ENCODE peak calls at places on chromosomes 13 and 19, in seven cellular contexts. One of them, this sample, is unnamed.

GRCh38 chr19:7680606-7681335 is at the start of gene TRAPPC5:
- DNase-seq in activated CD4-positive, alpha-beta T cell treated with anti-CD3 and anti-CD28 coated beads, Interleukin-2, amount 50 U/mL, for 4 hours: peak
- DNase-seq in NCI-H446: peak
- DNase-seq in GF-D8: peak
- DNase-seq in stimulated activated CD4-positive, alpha-beta T cell treated with anti-CD3 and anti-CD28 coated beads, Interleukin-1b, Interleukin-23, amount 100 ng/mL, for 48 hours: peak
- DNase-seq in NCI-H774: peak
- DNase-seq in GM04504: peak
- DNase-seq in this sample: peak

GRCh38 chr13:93173656-93174055 is 53.0 kb upstream of the GPC6 start:
- DNase-seq in GF-D8: no peak
- DNase-seq in NCI-H774: no peak
- DNase-seq in NCI-H446: no peak
- DNase-seq in stimulated activated CD4-positive, alpha-beta T cell treated with anti-CD3 and anti-CD28 coated beads, Interleukin-1b, Interleukin-23, amount 100 ng/mL, for 48 hours: no peak
- DNase-seq in activated CD4-positive, alpha-beta T cell treated with anti-CD3 and anti-CD28 coated beads, Interleukin-2, amount 50 U/mL, for 4 hours: no peak
- DNase-seq in GM04504: no peak
- DNase-seq in this sample: no peak

GRCh38 chr13:93183302-93183701 is 43.3 kb upstream of the GPC6 start:
- DNase-seq in activated CD4-positive, alpha-beta T cell treated with anti-CD3 and anti-CD28 coated beads, Interleukin-2, amount 50 U/mL, for 4 hours: no peak
- DNase-seq in GF-D8: no peak
- DNase-seq in stimulated activated CD4-positive, alpha-beta T cell treated with anti-CD3 and anti-CD28 coated beads, Interleukin-1b, Interleukin-23, amount 100 ng/mL, for 48 hours: no peak
- DNase-seq in NCI-H446: no peak
- DNase-seq in NCI-H774: no peak
- DNase-seq in GM04504: no peak
- DNase-seq in this sample: no peak

GRCh38 chr13:113304121-113304520 is 7.1 kb downstream of the LAMP1 start:
- DNase-seq in NCI-H446: no peak
- DNase-seq in NCI-H774: no peak
- DNase-seq in GM04504: no peak
- DNase-seq in activated CD4-positive, alpha-beta T cell treated with anti-CD3 and anti-CD28 coated beads, Interleukin-2, amount 50 U/mL, for 4 hours: no peak
- DNase-seq in stimulated activated CD4-positive, alpha-beta T cell treated with anti-CD3 and anti-CD28 coated beads, Interleukin-1b, Interleukin-23, amount 100 ng/mL, for 48 hours: no peak
- DNase-seq in GF-D8: no peak
- DNase-seq in this sample: no peak

GRCh38 chr19:42290523-42291436 is 11.2 kb upstream of the PRR19 start:
- DNase-seq in activated CD4-positive, alpha-beta T cell treated with anti-CD3 and anti-CD28 coated beads, Interleukin-2, amount 50 U/mL, for 4 hours: peak
- DNase-seq in GM04504: no peak
- DNase-seq in stimulated activated CD4-positive, alpha-beta T cell treated with anti-CD3 and anti-CD28 coated beads, Interleukin-1b, Interleukin-23, amount 100 ng/mL, for 48 hours: no peak
- DNase-seq in NCI-H774: no peak
- DNase-seq in GF-D8: no peak
- DNase-seq in NCI-H446: no peak
- DNase-seq in this sample: no peak

GRCh38 chr13:32278456-32278855 is 36.7 kb downstream of the ZAR1L start:
- DNase-seq in NCI-H774: no peak
- DNase-seq in GM04504: peak
- DNase-seq in NCI-H446: no peak
- DNase-seq in activated CD4-positive, alpha-beta T cell treated with anti-CD3 and anti-CD28 coated beads, Interleukin-2, amount 50 U/mL, for 4 hours: no peak
- DNase-seq in GF-D8: no peak
- DNase-seq in stimulated activated CD4-positive, alpha-beta T cell treated with anti-CD3 and anti-CD28 coated beads, Interleukin-1b, Interleukin-23, amount 100 ng/mL, for 48 hours: no peak
- DNase-seq in this sample: no peak

GRCh38 chr13:110183925-110184324 is 123.0 kb downstream of the COL4A1 start:
- DNase-seq in NCI-H774: no peak
- DNase-seq in GM04504: no peak
- DNase-seq in activated CD4-positive, alpha-beta T cell treated with anti-CD3 and anti-CD28 coated beads, Interleukin-2, amount 50 U/mL, for 4 hours: no peak
- DNase-seq in NCI-H446: no peak
- DNase-seq in stimulated activated CD4-positive, alpha-beta T cell treated with anti-CD3 and anti-CD28 coated beads, Interleukin-1b, Interleukin-23, amount 100 ng/mL, for 48 hours: no peak
- DNase-seq in GF-D8: no peak
- DNase-seq in this sample: peak

GRCh38 chr19:46221981-46222610 is 7.4 kb upstream of the IGFL1 start:
- DNase-seq in NCI-H774: no peak
- DNase-seq in NCI-H446: peak
- DNase-seq in GF-D8: no peak
- DNase-seq in activated CD4-positive, alpha-beta T cell treated with anti-CD3 and anti-CD28 coated beads, Interleukin-2, amount 50 U/mL, for 4 hours: no peak
- DNase-seq in stimulated activated CD4-positive, alpha-beta T cell treated with anti-CD3 and anti-CD28 coated beads, Interleukin-1b, Interleukin-23, amount 100 ng/mL, for 48 hours: no peak
- DNase-seq in GM04504: peak
- DNase-seq in this sample: no peak

GRCh38 chr19:18603255-18603957 is 3.2 kb downstream of the CRLF1 start:
- DNase-seq in GM04504: no peak
- DNase-seq in NCI-H774: no peak
- DNase-seq in GF-D8: no peak
- DNase-seq in stimulated activated CD4-positive, alpha-beta T cell treated with anti-CD3 and anti-CD28 coated beads, Interleukin-1b, Interleukin-23, amount 100 ng/mL, for 48 hours: no peak
- DNase-seq in NCI-H446: no peak
- DNase-seq in activated CD4-positive, alpha-beta T cell treated with anti-CD3 and anti-CD28 coated beads, Interleukin-2, amount 50 U/mL, for 4 hours: no peak
- DNase-seq in this sample: no peak

GRCh38 chr13:93450226-93450625 is 223.6 kb downstream of the GPC6 start:
- DNase-seq in GM04504: peak
- DNase-seq in stimulated activated CD4-positive, alpha-beta T cell treated with anti-CD3 and anti-CD28 coated beads, Interleukin-1b, Interleukin-23, amount 100 ng/mL, for 48 hours: no peak
- DNase-seq in activated CD4-positive, alpha-beta T cell treated with anti-CD3 and anti-CD28 coated beads, Interleukin-2, amount 50 U/mL, for 4 hours: no peak
- DNase-seq in NCI-H774: no peak
- DNase-seq in GF-D8: no peak
- DNase-seq in NCI-H446: no peak
- DNase-seq in this sample: no peak

GRCh38 chr19:6076675-6077463 is 33.4 kb downstream of the RFX2 start:
- DNase-seq in GF-D8: peak
- DNase-seq in stimulated activated CD4-positive, alpha-beta T cell treated with anti-CD3 and anti-CD28 coated beads, Interleukin-1b, Interleukin-23, amount 100 ng/mL, for 48 hours: no peak
- DNase-seq in activated CD4-positive, alpha-beta T cell treated with anti-CD3 and anti-CD28 coated beads, Interleukin-2, amount 50 U/mL, for 4 hours: no peak
- DNase-seq in NCI-H774: no peak
- DNase-seq in NCI-H446: peak
- DNase-seq in GM04504: peak
- DNase-seq in this sample: no peak

GRCh38 chr13:48235100-48235813 is 2.3 kb downstream of the ITM2B start:
- DNase-seq in GM04504: no peak
- DNase-seq in NCI-H446: peak
- DNase-seq in GF-D8: peak
- DNase-seq in activated CD4-positive, alpha-beta T cell treated with anti-CD3 and anti-CD28 coated beads, Interleukin-2, amount 50 U/mL, for 4 hours: no peak
- DNase-seq in NCI-H774: no peak
- DNase-seq in stimulated activated CD4-positive, alpha-beta T cell treated with anti-CD3 and anti-CD28 coated beads, Interleukin-1b, Interleukin-23, amount 100 ng/mL, for 48 hours: no peak
- DNase-seq in this sample: no peak

GRCh38 chr13:65929436-65929835 is 1300.7 kb downstream of the PCDH9 start:
- DNase-seq in NCI-H446: no peak
- DNase-seq in stimulated activated CD4-positive, alpha-beta T cell treated with anti-CD3 and anti-CD28 coated beads, Interleukin-1b, Interleukin-23, amount 100 ng/mL, for 48 hours: no peak
- DNase-seq in activated CD4-positive, alpha-beta T cell treated with anti-CD3 and anti-CD28 coated beads, Interleukin-2, amount 50 U/mL, for 4 hours: no peak
- DNase-seq in GM04504: no peak
- DNase-seq in GF-D8: no peak
- DNase-seq in NCI-H774: no peak
- DNase-seq in this sample: no peak

GRCh38 chr13:71252191-71252704 is 614.8 kb downstream of the DACH1 start:
- DNase-seq in stimulated activated CD4-positive, alpha-beta T cell treated with anti-CD3 and anti-CD28 coated beads, Interleukin-1b, Interleukin-23, amount 100 ng/mL, for 48 hours: no peak
- DNase-seq in NCI-H774: no peak
- DNase-seq in NCI-H446: no peak
- DNase-seq in activated CD4-positive, alpha-beta T cell treated with anti-CD3 and anti-CD28 coated beads, Interleukin-2, amount 50 U/mL, for 4 hours: no peak
- DNase-seq in GF-D8: no peak
- DNase-seq in GM04504: no peak
- DNase-seq in this sample: no peak

GRCh38 chr19:405138-405965 is 3.6 kb downstream of the C2CD4C start:
- DNase-seq in GM04504: no peak
- DNase-seq in NCI-H774: no peak
- DNase-seq in NCI-H446: no peak
- DNase-seq in stimulated activated CD4-positive, alpha-beta T cell treated with anti-CD3 and anti-CD28 coated beads, Interleukin-1b, Interleukin-23, amount 100 ng/mL, for 48 hours: no peak
- DNase-seq in GF-D8: no peak
- DNase-seq in activated CD4-positive, alpha-beta T cell treated with anti-CD3 and anti-CD28 coated beads, Interleukin-2, amount 50 U/mL, for 4 hours: no peak
- DNase-seq in this sample: no peak

GRCh38 chr13:103029798-103030197 is 36.4 kb downstream of the SLC10A2 start:
- DNase-seq in GM04504: no peak
- DNase-seq in activated CD4-positive, alpha-beta T cell treated with anti-CD3 and anti-CD28 coated beads, Interleukin-2, amount 50 U/mL, for 4 hours: no peak
- DNase-seq in NCI-H774: no peak
- DNase-seq in GF-D8: no peak
- DNase-seq in NCI-H446: no peak
- DNase-seq in stimulated activated CD4-positive, alpha-beta T cell treated with anti-CD3 and anti-CD28 coated beads, Interleukin-1b, Interleukin-23, amount 100 ng/mL, for 48 hours: no peak
- DNase-seq in this sample: no peak

GRCh38 chr19:2291185-2291751 is 9.3 kb upstream of the PEAK3 start:
- DNase-seq in GM04504: no peak
- DNase-seq in NCI-H446: no peak
- DNase-seq in activated CD4-positive, alpha-beta T cell treated with anti-CD3 and anti-CD28 coated beads, Interleukin-2, amount 50 U/mL, for 4 hours: no peak
- DNase-seq in stimulated activated CD4-positive, alpha-beta T cell treated with anti-CD3 and anti-CD28 coated beads, Interleukin-1b, Interleukin-23, amount 100 ng/mL, for 48 hours: no peak
- DNase-seq in GF-D8: no peak
- DNase-seq in NCI-H774: no peak
- DNase-seq in this sample: no peak

GRCh38 chr13:105464249-105464648 is 1071.2 kb downstream of the EFNB2 start:
- DNase-seq in GF-D8: no peak
- DNase-seq in GM04504: no peak
- DNase-seq in NCI-H774: no peak
- DNase-seq in stimulated activated CD4-positive, alpha-beta T cell treated with anti-CD3 and anti-CD28 coated beads, Interleukin-1b, Interleukin-23, amount 100 ng/mL, for 48 hours: no peak
- DNase-seq in NCI-H446: no peak
- DNase-seq in activated CD4-positive, alpha-beta T cell treated with anti-CD3 and anti-CD28 coated beads, Interleukin-2, amount 50 U/mL, for 4 hours: no peak
- DNase-seq in this sample: no peak

GRCh38 chr13:38703255-38703654 is 16.4 kb downstream of the FREM2 start:
- DNase-seq in NCI-H446: no peak
- DNase-seq in GM04504: no peak
- DNase-seq in stimulated activated CD4-positive, alpha-beta T cell treated with anti-CD3 and anti-CD28 coated beads, Interleukin-1b, Interleukin-23, amount 100 ng/mL, for 48 hours: no peak
- DNase-seq in GF-D8: no peak
- DNase-seq in activated CD4-positive, alpha-beta T cell treated with anti-CD3 and anti-CD28 coated beads, Interleukin-2, amount 50 U/mL, for 4 hours: no peak
- DNase-seq in NCI-H774: no peak
- DNase-seq in this sample: no peak

GRCh38 chr13:66520511-66521390 is 709.4 kb downstream of the PCDH9 start:
- DNase-seq in activated CD4-positive, alpha-beta T cell treated with anti-CD3 and anti-CD28 coated beads, Interleukin-2, amount 50 U/mL, for 4 hours: no peak
- DNase-seq in NCI-H774: no peak
- DNase-seq in GF-D8: no peak
- DNase-seq in GM04504: no peak
- DNase-seq in stimulated activated CD4-positive, alpha-beta T cell treated with anti-CD3 and anti-CD28 coated beads, Interleukin-1b, Interleukin-23, amount 100 ng/mL, for 48 hours: no peak
- DNase-seq in NCI-H446: peak
- DNase-seq in this sample: no peak

GRCh38 chr13:52374389-52374788 is 31.6 kb downstream of the THSD1 start:
- DNase-seq in NCI-H774: no peak
- DNase-seq in NCI-H446: no peak
- DNase-seq in activated CD4-positive, alpha-beta T cell treated with anti-CD3 and anti-CD28 coated beads, Interleukin-2, amount 50 U/mL, for 4 hours: no peak
- DNase-seq in GM04504: no peak
- DNase-seq in stimulated activated CD4-positive, alpha-beta T cell treated with anti-CD3 and anti-CD28 coated beads, Interleukin-1b, Interleukin-23, amount 100 ng/mL, for 48 hours: no peak
- DNase-seq in GF-D8: no peak
- DNase-seq in this sample: no peak

GRCh38 chr19:44611812-44612295 is 1.5 kb upstream of the IGSF23 start:
- DNase-seq in GM04504: no peak
- DNase-seq in NCI-H446: no peak
- DNase-seq in NCI-H774: peak
- DNase-seq in activated CD4-positive, alpha-beta T cell treated with anti-CD3 and anti-CD28 coated beads, Interleukin-2, amount 50 U/mL, for 4 hours: no peak
- DNase-seq in GF-D8: no peak
- DNase-seq in stimulated activated CD4-positive, alpha-beta T cell treated with anti-CD3 and anti-CD28 coated beads, Interleukin-1b, Interleukin-23, amount 100 ng/mL, for 48 hours: no peak
- DNase-seq in this sample: no peak

GRCh38 chr19:31064486-31064885 is 284.8 kb downstream of the TSHZ3 start:
- DNase-seq in stimulated activated CD4-positive, alpha-beta T cell treated with anti-CD3 and anti-CD28 coated beads, Interleukin-1b, Interleukin-23, amount 100 ng/mL, for 48 hours: no peak
- DNase-seq in GF-D8: no peak
- DNase-seq in NCI-H774: no peak
- DNase-seq in activated CD4-positive, alpha-beta T cell treated with anti-CD3 and anti-CD28 coated beads, Interleukin-2, amount 50 U/mL, for 4 hours: no peak
- DNase-seq in GM04504: no peak
- DNase-seq in NCI-H446: peak
- DNase-seq in this sample: no peak

GRCh38 chr13:113937073-113937472 is 36.8 kb downstream of the C13orf46 start:
- DNase-seq in activated CD4-positive, alpha-beta T cell treated with anti-CD3 and anti-CD28 coated beads, Interleukin-2, amount 50 U/mL, for 4 hours: no peak
- DNase-seq in GM04504: no peak
- DNase-seq in stimulated activated CD4-positive, alpha-beta T cell treated with anti-CD3 and anti-CD28 coated beads, Interleukin-1b, Interleukin-23, amount 100 ng/mL, for 48 hours: no peak
- DNase-seq in NCI-H774: no peak
- DNase-seq in NCI-H446: no peak
- DNase-seq in GF-D8: no peak
- DNase-seq in this sample: no peak

GRCh38 chr13:41546372-41547252 is 89.3 kb downstream of the RGCC start:
- DNase-seq in NCI-H774: no peak
- DNase-seq in GM04504: peak
- DNase-seq in stimulated activated CD4-positive, alpha-beta T cell treated with anti-CD3 and anti-CD28 coated beads, Interleukin-1b, Interleukin-23, amount 100 ng/mL, for 48 hours: peak
- DNase-seq in NCI-H446: no peak
- DNase-seq in activated CD4-positive, alpha-beta T cell treated with anti-CD3 and anti-CD28 coated beads, Interleukin-2, amount 50 U/mL, for 4 hours: no peak
- DNase-seq in GF-D8: no peak
- DNase-seq in this sample: no peak

GRCh38 chr19:6161271-6161850 is 25.9 kb downstream of the ACSBG2 start:
- DNase-seq in GF-D8: peak
- DNase-seq in NCI-H774: peak
- DNase-seq in activated CD4-positive, alpha-beta T cell treated with anti-CD3 and anti-CD28 coated beads, Interleukin-2, amount 50 U/mL, for 4 hours: no peak
- DNase-seq in NCI-H446: no peak
- DNase-seq in GM04504: no peak
- DNase-seq in stimulated activated CD4-positive, alpha-beta T cell treated with anti-CD3 and anti-CD28 coated beads, Interleukin-1b, Interleukin-23, amount 100 ng/mL, for 48 hours: peak
- DNase-seq in this sample: no peak

GRCh38 chr19:11481777-11482383 is 1.0 kb upstream of the ELAVL3 start:
- DNase-seq in GF-D8: peak
- DNase-seq in stimulated activated CD4-positive, alpha-beta T cell treated with anti-CD3 and anti-CD28 coated beads, Interleukin-1b, Interleukin-23, amount 100 ng/mL, for 48 hours: peak
- DNase-seq in GM04504: peak
- DNase-seq in NCI-H446: peak
- DNase-seq in NCI-H774: peak
- DNase-seq in activated CD4-positive, alpha-beta T cell treated with anti-CD3 and anti-CD28 coated beads, Interleukin-2, amount 50 U/mL, for 4 hours: peak
- DNase-seq in this sample: peak

GRCh38 chr13:89726690-89727435 is 1620.6 kb upstream of the MIR17HG start:
- DNase-seq in GM04504: no peak
- DNase-seq in activated CD4-positive, alpha-beta T cell treated with anti-CD3 and anti-CD28 coated beads, Interleukin-2, amount 50 U/mL, for 4 hours: no peak
- DNase-seq in stimulated activated CD4-positive, alpha-beta T cell treated with anti-CD3 and anti-CD28 coated beads, Interleukin-1b, Interleukin-23, amount 100 ng/mL, for 48 hours: no peak
- DNase-seq in GF-D8: no peak
- DNase-seq in NCI-H774: no peak
- DNase-seq in NCI-H446: no peak
- DNase-seq in this sample: no peak

GRCh38 chr13:107512551-107512950 is 702.8 kb downstream of the LIG4 start:
- DNase-seq in GF-D8: no peak
- DNase-seq in activated CD4-positive, alpha-beta T cell treated with anti-CD3 and anti-CD28 coated beads, Interleukin-2, amount 50 U/mL, for 4 hours: no peak
- DNase-seq in GM04504: no peak
- DNase-seq in NCI-H774: no peak
- DNase-seq in stimulated activated CD4-positive, alpha-beta T cell treated with anti-CD3 and anti-CD28 coated beads, Interleukin-1b, Interleukin-23, amount 100 ng/mL, for 48 hours: no peak
- DNase-seq in NCI-H446: no peak
- DNase-seq in this sample: no peak

GRCh38 chr13:111531505-111531904 is 211.1 kb downstream of the TEX29 start:
- DNase-seq in NCI-H774: peak
- DNase-seq in GF-D8: no peak
- DNase-seq in stimulated activated CD4-positive, alpha-beta T cell treated with anti-CD3 and anti-CD28 coated beads, Interleukin-1b, Interleukin-23, amount 100 ng/mL, for 48 hours: no peak
- DNase-seq in GM04504: no peak
- DNase-seq in activated CD4-positive, alpha-beta T cell treated with anti-CD3 and anti-CD28 coated beads, Interleukin-2, amount 50 U/mL, for 4 hours: no peak
- DNase-seq in NCI-H446: no peak
- DNase-seq in this sample: peak

This sample was measured in NCI-H524 treated with DMSO at 0.1 percent for 48 hours.